ENCODE peak calls at places on chromosome X, in ten cellular contexts. One of them, this sample, is unnamed.

GRCh38 chrX:120824021-120824420 is 51.6 kb downstream of the CT47B1 start:
- DNase-seq in GM23248: peak; percentile 7
- DNase-seq in PC-3: peak; percentile 62
- DNase-seq in SK-N-SH: no peak
- DNase-seq in hepatocyte: no peak
- DNase-seq in HCT116: no peak
- DNase-seq in GM23338: no peak
- DNase-seq in Karpas-422: no peak
- DNase-seq in OCI-LY7: no peak
- DNase-seq in MM.1S: no peak
- DNase-seq in this sample: peak; percentile 40

GRCh38 chrX:110062919-110063318 is 60.0 kb downstream of the TMEM164 start:
- DNase-seq in GM23248: no peak
- DNase-seq in PC-3: no peak
- DNase-seq in SK-N-SH: no peak
- DNase-seq in hepatocyte: no peak
- DNase-seq in HCT116: no peak
- DNase-seq in GM23338: no peak
- DNase-seq in Karpas-422: no peak
- DNase-seq in OCI-LY7: no peak
- DNase-seq in MM.1S: no peak
- DNase-seq in this sample: no peak

GRCh38 chrX:42085836-42086235 is 162.5 kb upstream of the CASK start:
- DNase-seq in GM23248: no peak
- DNase-seq in PC-3: peak; percentile 23
- DNase-seq in SK-N-SH: no peak
- DNase-seq in hepatocyte: peak; percentile 10
- DNase-seq in HCT116: peak; percentile 0
- DNase-seq in GM23338: no peak
- DNase-seq in Karpas-422: no peak
- DNase-seq in OCI-LY7: no peak
- DNase-seq in MM.1S: no peak
- DNase-seq in this sample: peak; percentile 35

GRCh38 chrX:136847874-136848273 is 32.7 kb downstream of the RBMX start:
- DNase-seq in GM23248: no peak
- DNase-seq in PC-3: no peak
- DNase-seq in SK-N-SH: no peak
- DNase-seq in hepatocyte: no peak
- DNase-seq in HCT116: no peak
- DNase-seq in GM23338: no peak
- DNase-seq in Karpas-422: peak; percentile 27
- DNase-seq in OCI-LY7: no peak
- DNase-seq in MM.1S: no peak
- DNase-seq in this sample: no peak

GRCh38 chrX:41716217-41716616 is 7.8 kb upstream of the GPR82 start:
- DNase-seq in GM23248: no peak
- DNase-seq in PC-3: no peak
- DNase-seq in SK-N-SH: no peak
- DNase-seq in hepatocyte: no peak
- DNase-seq in HCT116: no peak
- DNase-seq in GM23338: no peak
- DNase-seq in Karpas-422: no peak
- DNase-seq in OCI-LY7: no peak
- DNase-seq in MM.1S: no peak
- DNase-seq in this sample: no peak

GRCh38 chrX:119015407-119016242 is 41.2 kb downstream of the LONRF3 start:
- DNase-seq in GM23248: peak; percentile 87
- DNase-seq in PC-3: peak; percentile 98
- DNase-seq in SK-N-SH: no peak
- DNase-seq in hepatocyte: peak; percentile 21
- DNase-seq in HCT116: peak; percentile 35
- DNase-seq in GM23338: no peak
- DNase-seq in Karpas-422: peak; percentile 92
- DNase-seq in OCI-LY7: peak; percentile 59
- DNase-seq in MM.1S: peak; percentile 11
- DNase-seq in this sample: peak; percentile 98

GRCh38 chrX:16484338-16484737 is 165.6 kb upstream of the S100G start:
- DNase-seq in GM23248: peak; percentile 90
- DNase-seq in PC-3: peak; percentile 95
- DNase-seq in SK-N-SH: no peak
- DNase-seq in hepatocyte: peak; percentile 24
- DNase-seq in HCT116: peak; percentile 56
- DNase-seq in GM23338: no peak
- DNase-seq in Karpas-422: no peak
- DNase-seq in OCI-LY7: no peak
- DNase-seq in MM.1S: no peak
- DNase-seq in this sample: peak; percentile 89

GRCh38 chrX:152878976-152879755 is 18.7 kb upstream of the ZNF185 start:
- DNase-seq in GM23248: no peak
- DNase-seq in PC-3: no peak
- DNase-seq in SK-N-SH: no peak
- DNase-seq in hepatocyte: no peak
- DNase-seq in HCT116: no peak
- DNase-seq in GM23338: no peak
- DNase-seq in Karpas-422: no peak
- DNase-seq in OCI-LY7: no peak
- DNase-seq in MM.1S: no peak
- DNase-seq in this sample: no peak

GRCh38 chrX:10121787-10122186 is 35.0 kb upstream of the CLCN4 start:
- DNase-seq in GM23248: no peak
- DNase-seq in PC-3: no peak
- DNase-seq in SK-N-SH: no peak
- DNase-seq in hepatocyte: no peak
- DNase-seq in HCT116: no peak
- DNase-seq in GM23338: no peak
- DNase-seq in Karpas-422: peak; percentile 67
- DNase-seq in OCI-LY7: peak; percentile 88
- DNase-seq in MM.1S: peak; percentile 88
- DNase-seq in this sample: no peak

GRCh38 chrX:107826286-107827136 is 845 bp downstream of the MID2 start:
- DNase-seq in GM23248: peak; percentile 67
- DNase-seq in PC-3: peak; percentile 47
- DNase-seq in SK-N-SH: peak; percentile 63
- DNase-seq in hepatocyte: peak; percentile 54
- DNase-seq in HCT116: no peak
- DNase-seq in GM23338: peak; percentile 59
- DNase-seq in Karpas-422: peak; percentile 45
- DNase-seq in OCI-LY7: no peak
- DNase-seq in MM.1S: peak; percentile 37
- DNase-seq in this sample: peak; percentile 55

GRCh38 chrX:24259544-24260240 is 54.2 kb downstream of the SUPT20HL2 start:
- DNase-seq in GM23248: peak; percentile 79
- DNase-seq in PC-3: peak; percentile 67
- DNase-seq in SK-N-SH: peak; percentile 49
- DNase-seq in hepatocyte: peak; percentile 87
- DNase-seq in HCT116: peak; percentile 50
- DNase-seq in GM23338: peak; percentile 69
- DNase-seq in Karpas-422: peak; percentile 82
- DNase-seq in OCI-LY7: peak; percentile 49
- DNase-seq in MM.1S: peak; percentile 32
- DNase-seq in this sample: no peak

GRCh38 chrX:39750798-39751197 is 347.0 kb downstream of the BCOR start:
- DNase-seq in GM23248: no peak
- DNase-seq in PC-3: no peak
- DNase-seq in SK-N-SH: no peak
- DNase-seq in hepatocyte: no peak
- DNase-seq in HCT116: no peak
- DNase-seq in GM23338: no peak
- DNase-seq in Karpas-422: no peak
- DNase-seq in OCI-LY7: no peak
- DNase-seq in MM.1S: no peak
- DNase-seq in this sample: no peak

GRCh38 chrX:46574337-46574940 is 874 bp downstream of the CHST7 start:
- DNase-seq in GM23248: peak; percentile 44
- DNase-seq in PC-3: no peak
- DNase-seq in SK-N-SH: peak; percentile 51
- DNase-seq in hepatocyte: no peak
- DNase-seq in HCT116: no peak
- DNase-seq in GM23338: peak; percentile 38
- DNase-seq in Karpas-422: no peak
- DNase-seq in OCI-LY7: peak; percentile 44
- DNase-seq in MM.1S: peak; percentile 25
- DNase-seq in this sample: no peak

GRCh38 chrX:22325091-22325490 is 52.4 kb downstream of the CBLL2 start:
- DNase-seq in GM23248: peak; percentile 47
- DNase-seq in PC-3: no peak
- DNase-seq in SK-N-SH: no peak
- DNase-seq in hepatocyte: no peak
- DNase-seq in HCT116: no peak
- DNase-seq in GM23338: no peak
- DNase-seq in Karpas-422: no peak
- DNase-seq in OCI-LY7: no peak
- DNase-seq in MM.1S: no peak
- DNase-seq in this sample: no peak

GRCh38 chrX:57918750-57919436 is 8.6 kb upstream of the ZXDA start:
- DNase-seq in GM23248: peak; percentile 55
- DNase-seq in PC-3: peak; percentile 71
- DNase-seq in SK-N-SH: peak; percentile 11
- DNase-seq in hepatocyte: no peak
- DNase-seq in HCT116: peak; percentile 26
- DNase-seq in GM23338: peak; percentile 39
- DNase-seq in Karpas-422: peak; percentile 77
- DNase-seq in OCI-LY7: peak; percentile 36
- DNase-seq in MM.1S: peak; percentile 25
- DNase-seq in this sample: no peak

DNA sequence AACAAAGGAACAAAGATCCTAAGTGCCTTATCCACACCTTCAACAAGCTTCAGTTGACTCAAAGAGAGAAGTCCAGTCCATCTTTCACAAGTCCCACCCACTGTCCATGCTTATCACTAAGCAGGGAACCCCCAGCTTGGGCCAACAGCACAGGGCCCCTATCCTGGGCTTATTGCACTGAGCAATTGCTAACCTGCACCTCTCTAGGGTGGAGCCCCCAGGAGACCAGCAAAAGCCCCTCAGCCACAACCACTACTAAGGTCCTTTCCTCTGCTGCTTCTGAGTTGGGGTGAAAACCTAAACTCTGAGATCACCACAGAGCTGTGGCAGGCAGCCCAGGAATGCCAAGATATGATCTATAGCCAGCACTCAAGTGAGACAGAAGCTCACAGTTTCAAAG is 96.7 kb upstream of the PBDC1 start:
- DNase-seq in GM23248: no peak
- DNase-seq in PC-3: no peak
- DNase-seq in SK-N-SH: no peak
- DNase-seq in hepatocyte: no peak
- DNase-seq in HCT116: no peak
- DNase-seq in GM23338: no peak
- DNase-seq in Karpas-422: no peak
- DNase-seq in OCI-LY7: no peak
- DNase-seq in MM.1S: no peak
- DNase-seq in this sample: no peak
- H3K9me2 ChIP-seq in GM23248: no peaks in the 10 kb centered on the region
- H3K9me2 ChIP-seq in PC-3: no peaks in the 10 kb centered on the region
- H3K9me2 ChIP-seq in SK-N-SH: no peaks in the 10 kb centered on the region
- H3K9me2 ChIP-seq in hepatocyte: no peaks in the 10 kb centered on the region
- H3K9me2 ChIP-seq in HCT116: no peaks in the 10 kb centered on the region
- H3K9me2 ChIP-seq in GM23338: no peaks in the 10 kb centered on the region
- H3K9me2 ChIP-seq in Karpas-422: no peaks in the 10 kb centered on the region
- H3K9me2 ChIP-seq in OCI-LY7: no peaks in the 10 kb centered on the region
- H3K9me2 ChIP-seq in MM.1S: no peaks in the 10 kb centered on the region
- H3K9me2 ChIP-seq in this sample: no peaks in the 10 kb centered on the region

GRCh38 chrX:71103110-71103983 is 3.2 kb downstream of the CXorf65 start:
- DNase-seq in GM23248: peak; percentile 14
- DNase-seq in PC-3: no peak
- DNase-seq in SK-N-SH: peak; percentile 64
- DNase-seq in hepatocyte: peak; percentile 45
- DNase-seq in HCT116: no peak
- DNase-seq in GM23338: peak; percentile 80
- DNase-seq in Karpas-422: no peak
- DNase-seq in OCI-LY7: peak; percentile 60
- DNase-seq in MM.1S: no peak
- DNase-seq in this sample: no peak
- H3K27ac ChIP-seq in GM23248: no peak overlapping the region
- H3K27ac ChIP-seq in PC-3: no peak overlapping the region
- H3K27ac ChIP-seq in SK-N-SH: no peak overlapping the region
- H3K27ac ChIP-seq in hepatocyte: peak overlapping the region; percentile 84
- H3K27ac ChIP-seq in HCT116: no peak overlapping the region
- H3K27ac ChIP-seq in GM23338: peak overlapping the region; percentile 96
- H3K27ac ChIP-seq in Karpas-422: no peak overlapping the region
- H3K27ac ChIP-seq in OCI-LY7: peak overlapping the region; percentile 61
- H3K27ac ChIP-seq in MM.1S: no peak overlapping the region
- H3K27ac ChIP-seq in this sample: no peak overlapping the region

GRCh38 chrX:140725500-140725899 is 15.9 kb downstream of the LINC00632 start:
- DNase-seq in GM23248: no peak
- DNase-seq in PC-3: no peak
- DNase-seq in SK-N-SH: no peak
- DNase-seq in hepatocyte: no peak
- DNase-seq in HCT116: no peak
- DNase-seq in GM23338: no peak
- DNase-seq in Karpas-422: no peak
- DNase-seq in OCI-LY7: no peak
- DNase-seq in MM.1S: no peak
- DNase-seq in this sample: no peak
- H3K9me2 ChIP-seq in GM23248: no peaks in the 10 kb centered on the region
- H3K9me2 ChIP-seq in PC-3: no peaks in the 10 kb centered on the region
- H3K9me2 ChIP-seq in SK-N-SH: no peaks in the 10 kb centered on the region
- H3K9me2 ChIP-seq in hepatocyte: no peaks in the 10 kb centered on the region
- H3K9me2 ChIP-seq in HCT116: no peaks in the 10 kb centered on the region
- H3K9me2 ChIP-seq in GM23338: no peaks in the 10 kb centered on the region
- H3K9me2 ChIP-seq in Karpas-422: no peaks in the 10 kb centered on the region
- H3K9me2 ChIP-seq in OCI-LY7: no peaks in the 10 kb centered on the region
- H3K9me2 ChIP-seq in MM.1S: no peaks in the 10 kb centered on the region
- H3K9me2 ChIP-seq in this sample: no peaks in the 10 kb centered on the region

DNA sequence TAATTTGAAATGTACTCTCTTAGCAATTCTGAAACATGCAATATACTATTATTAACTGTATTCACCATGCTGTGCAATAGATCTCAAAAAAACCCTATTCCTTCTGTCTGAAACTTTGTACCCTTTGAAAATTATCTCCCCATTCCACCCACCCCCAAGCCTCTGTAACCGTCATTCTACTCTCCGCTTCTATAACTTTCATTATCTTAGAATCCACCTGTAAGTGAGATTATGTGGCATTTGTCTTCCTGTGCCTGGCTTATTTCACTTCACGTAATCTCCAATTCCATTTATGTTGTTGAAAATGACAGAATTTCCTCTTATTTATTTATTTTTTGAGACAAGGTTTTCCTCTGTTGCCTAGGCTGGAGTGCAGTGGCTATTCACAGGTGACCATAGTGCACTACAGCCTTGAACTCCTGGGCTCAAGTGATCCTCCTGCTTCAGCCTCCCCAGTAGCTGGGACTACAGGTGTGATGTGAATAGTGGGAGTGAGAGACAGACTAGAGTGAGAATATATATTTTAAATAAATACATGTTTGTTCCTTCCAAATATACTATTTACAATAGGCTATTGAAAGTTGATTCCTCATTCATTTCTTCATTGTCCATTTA is 30.5 kb downstream of the VSIG4 start:
- DNase-seq in GM23248: no peak
- DNase-seq in PC-3: no peak
- DNase-seq in SK-N-SH: no peak
- DNase-seq in hepatocyte: no peak
- DNase-seq in HCT116: no peak
- DNase-seq in GM23338: no peak
- DNase-seq in Karpas-422: no peak
- DNase-seq in OCI-LY7: no peak
- DNase-seq in MM.1S: no peak
- DNase-seq in this sample: no peak
- H3K27ac ChIP-seq in GM23248: no peak overlapping the region
- H3K27ac ChIP-seq in PC-3: no peak overlapping the region
- H3K27ac ChIP-seq in SK-N-SH: no peak overlapping the region
- H3K27ac ChIP-seq in hepatocyte: no peak overlapping the region
- H3K27ac ChIP-seq in HCT116: no peak overlapping the region
- H3K27ac ChIP-seq in GM23338: no peak overlapping the region
- H3K27ac ChIP-seq in Karpas-422: no peak overlapping the region
- H3K27ac ChIP-seq in OCI-LY7: no peak overlapping the region
- H3K27ac ChIP-seq in MM.1S: no peak overlapping the region
- H3K27ac ChIP-seq in this sample: no peak overlapping the region

GRCh38 chrX:124383367-124383766 is 37.0 kb downstream of the SH2D1A start:
- DNase-seq in GM23248: peak; percentile 1
- DNase-seq in PC-3: peak; percentile 38
- DNase-seq in SK-N-SH: no peak
- DNase-seq in hepatocyte: no peak
- DNase-seq in HCT116: no peak
- DNase-seq in GM23338: no peak
- DNase-seq in Karpas-422: no peak
- DNase-seq in OCI-LY7: no peak
- DNase-seq in MM.1S: no peak
- DNase-seq in this sample: no peak
- H3K9me2 ChIP-seq in GM23248: no peaks in the 10 kb centered on the region
- H3K9me2 ChIP-seq in PC-3: no peaks in the 10 kb centered on the region
- H3K9me2 ChIP-seq in SK-N-SH: no peaks in the 10 kb centered on the region
- H3K9me2 ChIP-seq in hepatocyte: no peaks in the 10 kb centered on the region
- H3K9me2 ChIP-seq in HCT116: no peaks in the 10 kb centered on the region
- H3K9me2 ChIP-seq in GM23338: no peaks in the 10 kb centered on the region
- H3K9me2 ChIP-seq in Karpas-422: no peaks in the 10 kb centered on the region
- H3K9me2 ChIP-seq in OCI-LY7: no peaks in the 10 kb centered on the region
- H3K9me2 ChIP-seq in MM.1S: no peaks in the 10 kb centered on the region
- H3K9me2 ChIP-seq in this sample: no peaks in the 10 kb centered on the region